ENCODE peak calls at places on chromosomes 16 and 17, in ten cellular contexts. C is iPS DF 6.9, R is esophagus squamous epithelium, I is left lung, Q is GM12878, A is OCI-LY7, Z is neural progenitor cell, V is aorta, E is GM23248, U is breast epithelium. F is an unnamed sample.

GRCh38 chr16:81926036-81926435 is 85.2 kb downstream of the SDR42E1 start:
- DNase-seq in C (no peak), E (no peak), R (no peak), V (no peak), A (no peak), Q (no peak), I (no peak), U (no peak), Z (no peak), F (no peak)

GRCh38 chr17:64281962-64282752 is 19.1 kb upstream of the TEX2 start:
- DNase-seq in I (no peak), A (peak; percentile 79), U (peak; percentile 52), C (no peak), Q (peak; percentile 17), Z (peak; percentile 87), E (peak; percentile 87), R (no peak), V (no peak), F (peak; percentile 38)

GRCh38 chr17:40547079-40547784 is 18.0 kb downstream of the CCR7 start:
- DNase-seq in U (peak; percentile 88), A (peak; percentile 88), I (no peak), Q (no peak), C (no peak), E (no peak), Z (no peak), V (peak; percentile 54), R (no peak), F (no peak)

GRCh38 chr16:65118866-65119265 is 3.0 kb downstream of the CDH11 start:
- DNase-seq in U (no peak), V (no peak), I (no peak), C (no peak), Z (no peak), A (no peak), Q (no peak), E (peak; percentile 27), R (no peak), F (no peak)

GRCh38 chr16:68291227-68291626 is 19.5 kb downstream of the SLC7A6OS start:
- DNase-seq in E (no peak), V (no peak), A (no peak), U (no peak), R (no peak), I (no peak), Q (no peak), C (no peak), Z (no peak), F (no peak)

GRCh38 chr16:82761858-82762257 is 135.1 kb downstream of the CDH13 start:
- DNase-seq in E (peak; percentile 32), R (no peak), A (no peak), Q (no peak), I (no peak), C (no peak), Z (no peak), U (no peak), V (no peak), F (no peak)

GRCh38 chr16:10114411-10114810 is 67.8 kb downstream of the GRIN2A start:
- DNase-seq in V (peak; percentile 79), E (no peak), I (no peak), Z (no peak), Q (no peak), U (peak; percentile 44), R (no peak), C (no peak), A (no peak), F (no peak)

GRCh38 chr17:1122681-1123396 is 56.9 kb downstream of the ABR start:
- DNase-seq in U (peak; percentile 67), V (peak; percentile 94), R (no peak), C (no peak), Z (peak; percentile 78), Q (no peak), I (peak; percentile 95), A (peak; percentile 75), E (peak; percentile 70), F (peak; percentile 85)

GRCh38 chr16:15983898-15984297 is 34.5 kb downstream of the ABCC1 start:
- DNase-seq in U (no peak), A (no peak), I (no peak), V (no peak), Z (no peak), E (peak; percentile 35), Q (no peak), R (no peak), C (no peak), F (peak; percentile 33)

GRCh38 chr16:70428178-70428998 is 10.5 kb downstream of the ST3GAL2 start:
- DNase-seq in R (peak; percentile 28), Z (peak; percentile 75), C (no peak), E (peak; percentile 96), U (peak; percentile 71), V (peak; percentile 97), I (peak; percentile 96), Q (peak; percentile 79), A (peak; percentile 67), F (peak; percentile 97)

GRCh38 chr16:88799569-88800276 is 3.9 kb upstream of the CDT1 start:
- DNase-seq in Q (no peak), A (peak; percentile 81), C (no peak), I (no peak), Z (no peak), U (no peak), V (no peak), E (no peak), R (no peak), F (no peak)

GRCh38 chr17:82941021-82942001 is 101.5 kb upstream of the ZNF750 start:
- DNase-seq in Z (no peak), E (no peak), C (no peak), Q (no peak), A (no peak), U (no peak), R (no peak), V (peak; percentile 71), I (peak; percentile 72), F (peak; percentile 12)

GRCh38 chr17:29571883-29572681 is 3.6 kb downstream of the TP53I13 start:
- DNase-seq in R (no peak), Q (no peak), A (no peak), U (no peak), C (no peak), I (peak; percentile 78), E (peak; percentile 56), V (peak; percentile 77), Z (no peak), F (peak; percentile 35)

GRCh38 chr16:14181371-14182050 is 110.4 kb downstream of the MRTFB start:
- DNase-seq in V (no peak), U (no peak), A (no peak), I (no peak), R (no peak), Z (no peak), E (peak; percentile 92), Q (no peak), C (no peak), F (no peak)

GRCh38 chr17:81131486-81132196 is 33.7 kb upstream of the PVALEF start:
- DNase-seq in Q (no peak), U (no peak), V (no peak), Z (no peak), C (no peak), I (no peak), R (no peak), E (no peak), A (no peak), F (no peak)

GRCh38 chr17:4566785-4567184 is 6.4 kb upstream of the GGT6 start:
- DNase-seq in U (no peak), V (no peak), I (no peak), E (peak; percentile 72), Q (no peak), A (peak; percentile 76), R (no peak), Z (peak; percentile 76), C (peak; percentile 90), F (no peak)

GRCh38 chr17:73292031-73292531 is 19.7 kb downstream of the CDC42EP4 start:
- DNase-seq in A (no peak), I (no peak), Z (no peak), U (no peak), R (no peak), Q (no peak), C (no peak), E (peak; percentile 83), V (peak; percentile 92), F (peak; percentile 77)
- H3K4me1 ChIP-seq in A (no peaks in the 10 kb centered on the region), I (peaks cover 77% of the 10 kb centered on the region), Z (peaks cover 2% of the 10 kb centered on the region), U (peaks cover 44% of the 10 kb centered on the region), R (peaks cover 57% of the 10 kb centered on the region), Q (peaks cover 27% of the 10 kb centered on the region), C (no peaks in the 10 kb centered on the region), E (peaks cover 53% of the 10 kb centered on the region), V (peaks cover 5% of the 10 kb centered on the region), F (peaks cover 96% of the 10 kb centered on the region)

GRCh38 chr17:10197721-10198508 is 491 bp downstream of the GAS7 start:
- DNase-seq in I (peak; percentile 89), R (no peak), E (peak; percentile 54), Z (peak; percentile 53), U (no peak), A (no peak), V (peak; percentile 77), Q (no peak), C (no peak), F (peak; percentile 20)
- H3K4me3 ChIP-seq in I (peak overlapping the region; percentile 66), R (peak overlapping the region; percentile 54), E (peak overlapping the region; percentile 79), Z (peak overlapping the region; percentile 78), U (peak overlapping the region; percentile 85), A (no peak overlapping the region), V (no peak overlapping the region), Q (peak overlapping the region; percentile 55), C (peak overlapping the region; percentile 47), F (peak overlapping the region; percentile 81)

DNA sequence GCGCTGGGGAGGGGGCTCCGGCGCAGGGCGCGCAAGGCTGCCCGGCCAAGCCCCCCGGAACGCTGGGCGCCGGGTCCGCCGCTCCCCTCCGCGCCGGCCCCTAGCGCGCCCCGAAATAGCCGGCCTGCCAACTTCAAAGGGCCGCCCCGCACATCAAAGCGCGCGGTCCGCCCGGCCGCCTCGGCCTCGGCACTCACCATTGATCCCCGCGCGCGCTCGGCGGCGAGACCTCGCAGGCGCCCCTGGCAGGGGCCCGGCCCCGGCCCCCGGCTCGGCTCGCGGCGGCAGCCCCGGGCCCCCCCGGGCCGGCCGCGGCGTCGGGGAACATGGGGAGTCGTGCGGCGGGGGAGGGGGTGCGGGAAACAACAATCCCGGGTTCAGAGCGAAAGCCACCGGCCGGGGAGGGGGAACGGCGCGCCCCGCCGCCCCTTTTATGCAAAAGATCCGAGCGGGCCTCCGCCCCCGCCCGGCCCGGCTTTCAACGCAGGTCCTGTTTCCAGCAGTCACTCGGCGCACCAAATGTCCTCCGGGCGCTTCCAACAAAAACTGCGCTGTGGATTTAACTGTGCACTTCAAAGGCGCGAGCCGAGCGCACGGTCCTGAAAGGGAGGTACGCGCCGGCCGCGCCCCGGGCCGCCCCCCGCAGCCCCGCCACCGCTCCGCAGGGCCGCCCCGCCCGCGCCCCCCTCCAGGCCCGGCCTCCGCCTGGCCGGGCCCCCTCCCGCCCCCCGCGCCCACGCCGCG is 648 bp downstream of the AXIN2 start:
- DNase-seq in C (peak; percentile 50), Z (peak; percentile 98), A (peak; percentile 89), V (peak; percentile 92), I (peak; percentile 90), Q (no peak), E (peak; percentile 93), U (peak; percentile 88), R (peak; percentile 21), F (peak; percentile 86)
- H3K27ac ChIP-seq in C (no peak overlapping the region), Z (peak overlapping the region; percentile 100), A (peak overlapping the region; percentile 68), V (peak overlapping the region; percentile 78), I (peak overlapping the region; percentile 94), Q (peak overlapping the region; percentile 62), E (peak overlapping the region; percentile 74), U (peak overlapping the region; percentile 94), R (no peak overlapping the region), F (peak overlapping the region; percentile 94)

DNA sequence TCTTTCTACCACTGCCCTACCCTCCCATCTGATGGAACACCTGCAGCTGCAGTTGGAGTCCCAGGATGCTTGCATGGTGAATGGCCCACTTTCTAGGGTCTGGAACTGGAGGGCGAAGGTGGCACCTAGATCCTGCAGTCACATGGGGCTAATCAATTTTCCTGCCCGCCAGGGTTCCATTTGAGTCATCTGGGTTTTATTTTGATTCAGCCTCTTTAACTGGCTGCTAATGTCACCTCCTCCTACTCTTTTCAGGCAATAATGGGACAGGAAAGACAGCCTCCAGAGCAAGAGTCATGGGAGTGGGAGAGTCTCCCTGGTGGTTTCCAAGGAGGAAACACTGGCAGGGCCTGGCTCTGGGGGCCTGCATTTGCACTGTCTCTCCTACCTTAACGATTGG is 3.8 kb upstream of the TBKBP1 start:
- DNase-seq in Z (no peak), U (no peak), A (no peak), E (no peak), Q (no peak), I (no peak), C (no peak), V (no peak), R (no peak), F (no peak)
- H3K4me1 ChIP-seq in Z (peaks cover 25% of the 10 kb centered on the region), U (peaks cover 2% of the 10 kb centered on the region), A (peaks cover 23% of the 10 kb centered on the region), E (peaks cover 37% of the 10 kb centered on the region), Q (peaks cover 13% of the 10 kb centered on the region), I (peaks cover 30% of the 10 kb centered on the region), C (peaks cover 14% of the 10 kb centered on the region), V (no peaks in the 10 kb centered on the region), R (peaks cover 11% of the 10 kb centered on the region), F (peaks cover 49% of the 10 kb centered on the region)